ENCODE peak calls at places on chromosomes 12 and 14, in five cellular contexts. N is ovary, E is H9, S is tibial artery, K is body of pancreas. R is an unnamed sample.

GRCh38 chr12:108616941-108617858 is 16.5 kb downstream of the SELPLG start:
- DNase-seq in N (no peak), S (no peak), E (no peak), K (no peak), R (peak)

GRCh38 chr12:30905483-30906009 is 21.0 kb upstream of the TSPAN11 start:
- DNase-seq in E (no peak), N (no peak), K (no peak), S (no peak), R (no peak)

GRCh38 chr12:76878045-76878898 is 547 bp downstream of the CSRP2 start:
- DNase-seq in N (no peak), E (peak), S (peak), K (peak), R (peak)

GRCh38 chr14:39090548-39091111 is 12.4 kb downstream of the SEC23A start:
- DNase-seq in S (no peak), E (no peak), N (no peak), K (no peak), R (no peak)

GRCh38 chr12:15268927-15269552 is 47.8 kb upstream of the RERG start:
- DNase-seq in E (peak), N (no peak), S (no peak), K (peak), R (no peak)

GRCh38 chr12:132835076-132835870 is 6.6 kb upstream of the GOLGA3 start:
- DNase-seq in K (no peak), E (no peak), S (no peak), N (no peak), R (no peak)

GRCh38 chr14:85421166-85421877 is 108.6 kb upstream of the FLRT2 start:
- DNase-seq in S (no peak), E (no peak), N (no peak), K (no peak), R (no peak)

GRCh38 chr12:3732901-3733300 is 20.0 kb downstream of the CRACR2A start:
- DNase-seq in N (no peak), K (peak), E (peak), S (no peak), R (peak)

GRCh38 chr12:131205534-131205933 is 251.8 kb downstream of the ADGRD1 start:
- DNase-seq in K (no peak), N (no peak), E (peak), S (no peak), R (no peak)

GRCh38 chr14:76755610-76756390 is 5.5 kb upstream of the VASH1 start:
- DNase-seq in S (peak), N (no peak), K (no peak), E (no peak), R (no peak)

GRCh38 chr12:46916796-46917419 is 91.1 kb upstream of the SLC38A4 start:
- DNase-seq in E (no peak), K (no peak), S (no peak), N (no peak), R (no peak)

GRCh38 chr12:88494520-88494919 is 85.8 kb downstream of the KITLG start:
- DNase-seq in K (no peak), E (no peak), S (no peak), N (no peak), R (no peak)

GRCh38 chr14:99522457-99522891 is 41.3 kb downstream of the CCNK start:
- DNase-seq in N (peak), K (no peak), S (no peak), E (no peak), R (peak)

GRCh38 chr14:95432152-95433093 is 84.0 kb downstream of the SYNE3 start:
- DNase-seq in K (peak), S (no peak), E (peak), N (peak), R (no peak)

GRCh38 chr14:36771256-36771655 is 109.6 kb downstream of the PAX9 start:
- DNase-seq in E (no peak), S (no peak), N (no peak), K (no peak), R (no peak)

GRCh38 chr14:68766299-68767247 is 26.3 kb downstream of the ZFP36L1 start:
- DNase-seq in K (no peak), E (no peak), N (peak), S (no peak), R (no peak)

GRCh38 chr14:63174760-63175191 is 29.5 kb upstream of the RHOJ start:
- DNase-seq in N (no peak), E (peak), K (peak), S (no peak), R (no peak)

GRCh38 chr12:40054554-40055226 is 51.2 kb downstream of the SLC2A13 start:
- DNase-seq in K (peak), E (no peak), S (peak), N (no peak), R (no peak)

GRCh38 chr12:130983328-130984017 is 29.8 kb downstream of the ADGRD1 start:
- DNase-seq in S (no peak), N (no peak), K (no peak), E (no peak), R (no peak)

GRCh38 chr12:46205293-46205692 is 63.5 kb downstream of the SLC38A1 start:
- DNase-seq in E (no peak), K (no peak), S (no peak), N (no peak), R (no peak)

GRCh38 chr12:5171701-5172100 is 128.0 kb downstream of the KCNA5 start:
- DNase-seq in S (no peak), N (no peak), K (no peak), E (peak), R (no peak)

GRCh38 chr12:65655074-65655493 is 169.2 kb upstream of the HMGA2 start:
- DNase-seq in N (no peak), S (no peak), K (no peak), E (no peak), R (no peak)

GRCh38 chr12:27549801-27550652 is 26.0 kb downstream of the PPFIBP1 start:
- DNase-seq in K (peak), S (peak), N (peak), E (peak), R (peak)

GRCh38 chr12:115370650-115371049 is 686.7 kb upstream of the TBX3 start:
- DNase-seq in K (no peak), S (no peak), E (no peak), N (no peak), R (no peak)

GRCh38 chr14:52910597-52910996 is 40.3 kb downstream of the FERMT2 start:
- DNase-seq in K (no peak), N (no peak), S (no peak), E (no peak), R (no peak)

GRCh38 chr14:99571303-99571986 is 32.6 kb downstream of the CCDC85C start:
- DNase-seq in K (peak), N (no peak), S (no peak), E (no peak), R (no peak)

GRCh38 chr12:124508323-124509096 is 58.9 kb downstream of the NCOR2 start:
- DNase-seq in K (no peak), N (no peak), E (no peak), S (no peak), R (no peak)

GRCh38 chr12:122845041-122845864 is 10.0 kb downstream of the HIP1R start:
- DNase-seq in E (peak), N (no peak), K (peak), S (no peak), R (peak)

DNA sequence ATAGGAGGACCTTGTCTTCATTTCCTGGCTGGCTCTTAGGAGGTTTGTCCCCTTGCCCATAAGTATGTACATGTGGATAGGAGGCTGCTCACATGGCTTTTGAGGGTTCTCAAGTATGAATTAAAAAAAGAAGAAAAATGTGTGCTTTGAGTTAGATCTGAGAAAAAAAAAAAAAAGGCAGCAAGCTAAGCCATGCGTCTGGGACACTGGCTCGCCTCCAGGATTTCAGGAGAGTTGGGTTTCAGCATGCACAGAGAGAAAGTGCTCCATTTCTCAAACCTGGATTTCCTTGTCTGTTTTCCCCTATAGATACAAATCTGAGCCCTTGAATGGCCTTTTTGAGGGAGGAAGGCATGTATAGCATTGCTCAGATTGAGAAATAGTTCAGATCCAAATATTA is 3.0 kb upstream of the MEG3 start:
- DNase-seq in K (peak), E (no peak), S (no peak), N (peak), R (no peak)
- H3K27ac ChIP-seq in K (no peak), E (no peak), S (no peak), N (no peak), R (no peak)

GRCh38 chr12:52146822-52147366 is 44.9 kb downstream of the KRT80 start:
- DNase-seq in K (no peak), E (peak), S (no peak), N (no peak), R (no peak)

GRCh38 chr12:52145941-52146821 is 45.6 kb downstream of the KRT80 start:
- DNase-seq in E (no peak), N (no peak), K (no peak), S (no peak), R (no peak)

GRCh38 chr12:52144512-52145227 is 47.1 kb downstream of the KRT80 start:
- DNase-seq in N (no peak), S (no peak), K (no peak), E (peak), R (no peak)

GRCh38 chr12:52147367-52147972 is 44.3 kb downstream of the KRT80 start:
- DNase-seq in E (peak), S (peak), K (peak), N (peak), R (peak)

GRCh38 chr12:52145228-52145940 is 46.4 kb downstream of the KRT80 start:
- DNase-seq in K (no peak), N (no peak), E (peak), S (no peak), R (no peak)
- H3K27ac ChIP-seq in K (no peak), N (no peak), E (no peak), S (no peak), R (peak)

DNA sequence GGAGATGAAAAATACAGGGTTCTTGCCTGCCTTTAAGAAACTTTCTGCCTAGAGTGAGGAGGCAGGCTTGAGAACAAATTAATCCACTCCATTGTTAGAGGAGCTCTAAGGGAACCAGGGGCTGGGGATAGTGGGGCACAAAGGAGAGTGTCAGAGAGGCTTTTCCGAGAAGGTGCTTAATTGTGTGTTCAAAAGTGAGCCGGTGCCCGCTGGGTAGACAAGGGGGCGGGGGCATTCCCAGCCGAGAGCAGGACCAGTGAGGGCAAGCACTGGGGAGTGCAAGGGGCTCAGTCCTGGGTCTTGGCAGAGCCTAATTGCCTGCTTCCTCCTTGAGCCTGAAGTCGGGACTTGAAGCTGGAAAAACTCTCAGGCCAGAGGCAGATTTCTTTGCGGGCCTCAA is 377.4 kb downstream of the ETNK1 start:
- DNase-seq in E (no peak), N (no peak), S (no peak), K (no peak), R (no peak)
- H3K27ac ChIP-seq in E (no peak), N (no peak), S (no peak), K (no peak), R (no peak)

GRCh38 chr12:119998471-119999245 is 9.6 kb downstream of the BICDL1 start:
- DNase-seq in N (no peak), E (no peak), S (no peak), K (no peak), R (no peak)
- H3K27ac ChIP-seq in N (no peak), E (no peak), S (no peak), K (no peak), R (no peak)

GRCh38 chr12:98721204-98721702 is 76.2 kb downstream of the APAF1 start:
- DNase-seq in N (no peak), K (no peak), S (no peak), E (no peak), R (no peak)

GRCh38 chr12:98719515-98720504 is 74.7 kb downstream of the APAF1 start:
- DNase-seq in S (no peak), K (no peak), N (no peak), E (no peak), R (no peak)

GRCh38 chr12:98727196-98727595 is 82.1 kb downstream of the APAF1 start:
- DNase-seq in S (no peak), N (no peak), K (no peak), E (no peak), R (no peak)

GRCh38 chr12:98724384-98725155 is 79.5 kb downstream of the APAF1 start:
- DNase-seq in K (no peak), E (no peak), S (no peak), N (no peak), R (no peak)

GRCh38 chr12:98725481-98726247 is 80.6 kb downstream of the APAF1 start:
- DNase-seq in S (no peak), K (peak), N (peak), E (peak), R (no peak)
- H3K27ac ChIP-seq in S (no peak), K (no peak), N (no peak), E (no peak), R (no peak)

R was measured in lower lobe of right lung.